ENCODE peak calls at places on chromosomes 12 and 14, in four cellular contexts. X is WTC11, P is HepG2, Z is K562. H is an unnamed sample.

GRCh38 chr12:116152268-116152667 is 125.2 kb downstream of the MED13L start:
- DNase-seq in P (no peak), Z (no peak), X (no peak), H (no peak)

GRCh38 chr12:53981652-53982565 is 3.0 kb upstream of the HOXC10 start:
- DNase-seq in Z (no peak), P (no peak), X (no peak), H (no peak)

GRCh38 chr14:55297611-55298323 is 26.5 kb downstream of the FBXO34 start:
- DNase-seq in P (peak), X (no peak), Z (no peak), H (no peak)

GRCh38 chr12:49389092-49389703 is 21.9 kb downstream of the SPATS2 start:
- DNase-seq in Z (no peak), P (no peak), X (peak), H (no peak)

GRCh38 chr14:26872510-26872909 is 274.7 kb upstream of the NOVA1 start:
- DNase-seq in P (no peak), Z (peak), X (no peak), H (no peak)

GRCh38 chr14:105855246-105855892 is 329.0 kb downstream of the TMEM121 start:
- DNase-seq in P (no peak), Z (no peak), X (no peak), H (no peak)

GRCh38 chr12:66971816-66972215 is 292.9 kb upstream of the GRIP1 start:
- DNase-seq in P (no peak), Z (no peak), X (no peak), H (no peak)

GRCh38 chr12:117439531-117440001 is 78.1 kb upstream of the NOS1 start:
- DNase-seq in Z (no peak), X (no peak), P (no peak), H (no peak)

GRCh38 chr12:133080619-133081407 is at the start of gene ZNF140:
- DNase-seq in X (peak), Z (peak), P (peak), H (peak)

GRCh38 chr12:31089072-31089471 is 15.4 kb downstream of the DDX11 start:
- DNase-seq in P (no peak), Z (no peak), X (no peak), H (no peak)

GRCh38 chr12:130868412-130868811 is 3.5 kb upstream of the RAN start:
- DNase-seq in X (no peak), P (no peak), Z (no peak), H (no peak)

GRCh38 chr14:39682563-39682962 is 250.3 kb upstream of the FBXO33 start:
- DNase-seq in Z (no peak), P (no peak), X (no peak), H (no peak)

GRCh38 chr12:132708150-132708549 is 2.5 kb upstream of the PGAM5 start:
- DNase-seq in P (no peak), Z (no peak), X (no peak), H (no peak)

GRCh38 chr12:132572106-132572505 is 38.3 kb downstream of the LRCOL1 start:
- DNase-seq in X (no peak), Z (no peak), P (no peak), H (no peak)

GRCh38 chr12:54701940-54702592 is 53.9 kb upstream of the DCD start:
- DNase-seq in P (peak), X (no peak), Z (peak), H (peak)

GRCh38 chr12:67099858-67100257 is 169.3 kb upstream of the CAND1 start:
- DNase-seq in Z (no peak), P (no peak), X (no peak), H (no peak)

GRCh38 chr12:64580681-64581080 is 29.6 kb upstream of the RASSF3 start:
- DNase-seq in Z (no peak), X (no peak), P (no peak), H (no peak)

GRCh38 chr12:96063046-96063445 is 27.7 kb upstream of the LTA4H start:
- DNase-seq in Z (no peak), P (no peak), X (no peak), H (peak)

GRCh38 chr14:64856528-64857445 is 22.9 kb downstream of the SPTB start:
- DNase-seq in X (no peak), Z (no peak), P (no peak), H (no peak)

GRCh38 chr12:110514363-110514762 is 12.2 kb downstream of the RAD9B start:
- DNase-seq in P (no peak), X (no peak), Z (no peak), H (no peak)

GRCh38 chr14:61453103-61453767 is 131.9 kb downstream of the PRKCH start:
- DNase-seq in X (no peak), P (no peak), Z (no peak), H (no peak)

GRCh38 chr14:93999573-93999972 is 2.5 kb downstream of the CCDC197 start:
- DNase-seq in P (no peak), Z (no peak), X (no peak), H (no peak)

GRCh38 chr12:46477541-46477940 is 105.0 kb upstream of the SLC38A2 start:
- DNase-seq in X (no peak), Z (no peak), P (no peak), H (no peak)

GRCh38 chr14:44712095-44712822 is 205.2 kb upstream of the FSCB start:
- DNase-seq in X (no peak), Z (no peak), P (no peak), H (no peak)

GRCh38 chr12:96497800-96498199 is 8.4 kb downstream of the CFAP54 start:
- DNase-seq in X (no peak), P (no peak), Z (no peak), H (no peak)

GRCh38 chr14:67343601-67344230 is 15.9 kb downstream of the ATP6V1D start:
- DNase-seq in X (no peak), P (no peak), Z (no peak), H (no peak)

GRCh38 chr12:101792046-101792931 is 38.5 kb downstream of the GNPTAB start:
- DNase-seq in Z (no peak), P (no peak), X (no peak), H (no peak)

GRCh38 chr14:97187916-97188315 is 390.7 kb downstream of the VRK1 start:
- DNase-seq in X (no peak), P (no peak), Z (no peak), H (no peak)

GRCh38 chr12:109998241-109998903 is 858 bp upstream of the ANKRD13A start:
- DNase-seq in P (no peak), X (no peak), Z (peak), H (no peak)

GRCh38 chr12:50201987-50202521 is 34.9 kb upstream of the CERS5 start:
- DNase-seq in Z (no peak), P (no peak), X (no peak), H (no peak)

GRCh38 chr12:131491155-131491554 is 219.7 kb upstream of the SFSWAP start:
- DNase-seq in P (no peak), Z (no peak), X (no peak), H (no peak)

GRCh38 chr14:89351364-89351957 is 65.6 kb downstream of the FOXN3 start:
- DNase-seq in Z (no peak), P (peak), X (peak), H (peak)

GRCh38 chr12:104171785-104172563 is 34.0 kb upstream of the NFYB start:
- DNase-seq in P (no peak), Z (peak), X (peak), H (no peak)

GRCh38 chr12:57240069-57240921 is 10.7 kb downstream of the STAC3 start:
- DNase-seq in Z (peak), P (no peak), X (peak), H (peak)

GRCh38 chr12:131275824-131276223 is 322.1 kb downstream of the ADGRD1 start:
- DNase-seq in X (no peak), Z (no peak), P (no peak), H (no peak)

GRCh38 chr14:63737582-63738006 is 9.7 kb upstream of the SGPP1 start:
- DNase-seq in Z (no peak), X (no peak), P (no peak), H (no peak)

GRCh38 chr14:23435540-23436326 is at the start of gene MYH7:
- DNase-seq in P (peak), Z (no peak), X (no peak), H (no peak)

GRCh38 chr14:30528119-30528518 is 30.8 kb upstream of the G2E3 start:
- DNase-seq in X (peak), P (peak), Z (no peak), H (no peak)

GRCh38 chr12:132285991-132286681 is 43.3 kb downstream of the GALNT9 start:
- DNase-seq in X (no peak), P (peak), Z (no peak), H (no peak)

GRCh38 chr12:105109465-105110212 is 2.1 kb downstream of the WASHC4 start:
- DNase-seq in Z (peak), P (no peak), X (no peak), H (no peak)

DNA sequence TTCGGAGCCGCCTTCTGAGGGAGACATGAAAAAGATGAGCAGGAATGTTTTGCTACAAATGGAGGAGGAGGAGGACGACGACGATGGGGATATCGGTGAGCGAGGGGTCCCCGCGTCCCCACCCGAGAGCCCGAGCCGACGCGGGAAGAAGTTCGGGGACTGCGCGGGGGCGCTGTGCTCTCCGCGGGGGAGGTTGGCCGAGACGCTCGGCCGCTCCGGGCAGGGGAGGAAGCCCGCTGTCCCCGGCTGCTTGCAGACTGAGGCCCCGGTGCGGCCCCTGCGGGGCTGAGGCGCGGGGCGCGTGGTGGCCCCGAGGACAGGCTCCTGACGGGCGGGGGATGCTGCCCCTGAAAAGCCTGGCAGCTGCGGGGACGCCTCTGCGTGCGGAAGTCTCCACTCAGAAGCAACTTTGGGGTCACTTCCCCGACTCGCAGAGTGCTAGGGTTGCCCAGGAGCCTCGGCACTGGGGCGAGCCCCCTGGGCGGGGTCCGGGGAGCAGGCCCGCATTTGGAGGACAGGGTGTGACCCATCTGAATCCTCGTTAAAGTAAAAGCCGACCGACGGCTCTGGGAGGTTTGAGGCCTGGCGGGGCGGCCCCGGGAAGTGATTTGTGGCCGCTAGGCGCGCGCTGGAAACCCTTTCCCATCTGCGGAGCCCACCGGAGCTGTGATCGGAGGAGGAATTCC is 545 bp downstream of the ANO6 start:
- DNase-seq in P (peak), Z (peak), X (peak), H (peak)
- TF ChIP-seq NR3C1 in P (no peak), Z (peak), X (no peak), H (no peak)

DNA sequence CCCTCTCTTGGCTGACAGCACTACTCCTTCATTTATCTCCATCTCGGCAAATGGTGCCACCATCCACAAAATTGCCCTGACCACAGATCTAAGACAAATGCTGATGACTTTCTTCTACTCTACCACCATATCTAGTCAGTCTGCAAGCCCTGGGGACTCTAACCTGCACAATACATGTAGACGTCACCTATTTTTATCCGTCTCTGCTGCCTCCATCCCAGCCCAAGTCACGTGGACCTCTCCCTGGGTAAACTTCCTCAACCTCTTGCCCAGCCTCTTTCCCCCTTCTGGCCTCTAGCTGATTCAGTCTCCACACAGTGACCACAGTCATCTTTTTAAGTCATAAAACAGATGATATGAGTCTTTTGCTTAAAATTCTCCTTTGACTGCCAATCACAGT is 1203.0 kb downstream of the AACS start:
- DNase-seq in X (no peak), Z (no peak), P (no peak), H (no peak)
- TF ChIP-seq NR3C1 in X (no peak), Z (no peak), P (no peak), H (no peak)

GRCh38 chr12:88549929-88550328 is 30.3 kb downstream of the KITLG start:
- DNase-seq in X (no peak), Z (no peak), P (no peak), H (no peak)

GRCh38 chr12:88546851-88547250 is 33.4 kb downstream of the KITLG start:
- DNase-seq in Z (no peak), P (no peak), X (no peak), H (no peak)

GRCh38 chr12:88539893-88540292 is 40.4 kb downstream of the KITLG start:
- DNase-seq in P (no peak), X (no peak), Z (no peak), H (no peak)

DNA sequence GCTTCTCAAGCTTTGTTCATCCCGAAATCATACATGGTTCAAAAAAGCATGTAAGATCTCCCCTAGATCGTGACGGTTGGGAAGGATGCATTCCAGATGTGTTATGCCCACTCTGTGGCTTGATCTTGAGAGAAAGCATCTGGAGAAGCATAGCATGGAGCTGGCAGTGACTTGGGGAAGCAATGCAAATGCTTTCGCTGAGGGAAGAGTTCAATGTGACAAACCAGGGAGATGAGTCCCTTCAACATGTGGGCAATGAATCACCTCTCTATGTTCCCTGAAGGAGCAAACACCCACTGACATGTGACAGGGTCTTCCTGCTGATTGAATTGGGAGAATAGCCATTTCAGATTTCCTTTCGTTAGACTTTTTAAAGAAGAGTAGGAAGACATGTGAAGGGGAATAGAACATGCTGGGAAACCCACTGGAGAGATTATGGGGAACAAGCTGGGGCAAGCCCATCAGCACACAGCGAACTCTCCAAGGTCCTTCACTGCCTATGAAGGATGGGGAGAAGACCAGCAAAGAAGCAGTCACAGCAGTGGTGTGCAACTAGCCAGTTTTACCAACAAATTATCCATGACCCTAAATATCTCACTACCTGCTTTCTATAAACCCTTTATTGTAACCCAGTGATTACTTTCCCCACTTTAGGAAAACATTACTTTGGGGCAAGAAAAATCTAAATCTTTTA is 35.1 kb downstream of the KITLG start:
- DNase-seq in P (no peak), X (no peak), Z (no peak), H (no peak)
- TF ChIP-seq NR3C1 in P (no peak), X (no peak), Z (no peak), H (no peak)

GRCh38 chr14:70193396-70193795 is 4.6 kb upstream of the SLC8A3 start:
- DNase-seq in P (no peak), X (no peak), Z (no peak), H (no peak)

GRCh38 chr14:70188608-70189540 is at the start of gene SLC8A3:
- DNase-seq in Z (no peak), P (no peak), X (peak), H (peak)

GRCh38 chr14:70189678-70190077 is 927 bp upstream of the SLC8A3 start:
- DNase-seq in P (no peak), Z (no peak), X (peak), H (no peak)

GRCh38 chr14:70190156-70190555 is 1.4 kb upstream of the SLC8A3 start:
- DNase-seq in Z (no peak), P (no peak), X (no peak), H (no peak)

GRCh38 chr14:70192915-70193314 is 4.2 kb upstream of the SLC8A3 start:
- DNase-seq in P (peak), X (peak), Z (peak), H (no peak)
- TF ChIP-seq NR3C1 in P (no peak), X (no peak), Z (no peak), H (no peak)

GRCh38 chr12:3176754-3177153 is 99.6 kb downstream of the TSPAN9 start:
- DNase-seq in Z (no peak), P (no peak), X (no peak), H (no peak)
- TF ChIP-seq NR3C1 in Z (no peak), P (no peak), X (no peak), H (no peak)

DNA sequence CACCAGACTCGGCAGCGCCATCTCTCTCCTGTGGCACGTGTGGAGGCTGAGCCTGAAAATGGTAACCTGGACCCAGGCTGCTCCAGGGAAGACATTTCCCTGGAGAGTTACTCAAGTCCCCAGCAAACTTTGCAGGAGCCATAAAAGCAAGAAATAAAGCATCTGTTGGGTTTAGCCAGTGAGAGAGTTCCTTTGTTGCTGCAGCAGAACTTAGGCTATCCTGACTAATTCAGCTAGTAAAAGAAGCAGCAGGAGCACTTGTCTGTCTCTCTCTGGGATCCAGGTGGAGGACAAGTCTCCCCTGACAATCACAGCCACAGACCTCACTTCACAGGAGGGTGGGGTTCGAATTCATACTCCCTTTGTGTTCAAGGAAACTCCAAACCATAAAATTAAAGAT is 79.2 kb upstream of the DIO3 start:
- DNase-seq in Z (no peak), X (no peak), P (no peak), H (no peak)
- TF ChIP-seq NR3C1 in Z (no peak), X (no peak), P (no peak), H (no peak)

DNA sequence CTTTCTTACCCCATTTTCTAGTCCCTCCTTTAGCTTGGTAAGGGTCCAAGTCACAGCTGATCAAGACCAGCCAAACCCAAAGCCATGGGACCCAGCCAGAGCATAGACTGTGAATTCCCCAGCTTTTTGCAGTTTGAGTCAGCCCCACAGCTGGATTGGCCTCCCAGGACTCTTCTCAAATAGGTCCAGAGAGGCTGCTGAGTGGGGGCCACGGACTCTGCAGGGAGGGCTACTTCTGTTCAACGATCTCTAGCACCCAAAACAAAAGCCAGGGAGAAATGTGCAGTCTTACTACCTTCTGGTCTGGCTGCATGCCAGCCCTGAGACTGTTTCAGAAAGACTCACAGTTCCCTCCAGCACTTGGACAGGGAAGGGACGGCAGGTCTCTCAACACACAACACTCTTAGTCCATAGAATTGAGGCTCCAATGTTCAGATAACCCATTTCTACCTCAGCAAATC is 1.6 kb downstream of the VDR start:
- DNase-seq in X (no peak), Z (peak), P (no peak), H (no peak)
- TF ChIP-seq NR3C1 in X (no peak), Z (no peak), P (no peak), H (no peak)

DNA sequence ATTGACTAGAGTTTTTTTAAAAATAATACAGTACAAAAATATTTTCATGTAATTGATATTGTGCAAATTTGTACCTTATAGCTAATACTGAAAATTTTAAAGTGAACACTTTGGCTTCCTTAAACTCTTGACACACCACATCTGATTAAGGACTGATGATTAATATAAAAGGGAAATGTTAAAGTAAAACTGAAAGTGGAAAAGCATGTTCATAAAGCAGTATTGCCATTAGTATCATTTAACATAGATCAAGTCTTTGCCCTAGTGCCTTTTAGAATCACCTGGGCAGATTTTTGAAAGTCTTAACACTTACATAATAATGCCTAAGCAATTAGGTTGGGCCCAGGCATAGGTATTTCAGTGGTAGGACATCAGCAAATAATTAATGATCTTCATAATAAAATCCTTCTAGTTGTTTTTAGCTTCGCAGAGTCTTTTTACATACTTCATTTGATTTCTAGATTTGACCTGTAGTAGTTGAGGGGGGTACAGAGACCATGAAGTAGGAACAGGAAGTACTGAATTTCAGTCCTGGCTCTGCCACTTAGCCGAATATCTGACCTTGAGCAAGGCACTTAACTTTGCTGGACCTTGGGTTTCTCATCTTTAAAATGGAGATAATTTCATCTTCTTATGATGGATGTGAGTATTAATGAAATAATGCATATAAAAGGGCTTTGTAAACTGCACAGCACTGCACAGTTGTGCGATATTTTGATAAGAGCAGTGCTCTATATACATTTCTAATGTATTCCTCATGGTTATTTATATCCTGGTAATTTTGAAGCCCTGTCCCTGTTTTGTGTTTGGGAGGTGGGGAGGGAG is 43.7 kb downstream of the MARK3 start:
- DNase-seq in Z (no peak), P (no peak), X (no peak), H (no peak)
- TF ChIP-seq NR3C1 in Z (no peak), P (no peak), X (no peak), H (no peak)

H was measured in A549.